ENCODE peak calls at places on chromosomes 12 and 14, in ten cellular contexts. T is memory B cell; A is Ammon's horn; U is caudate nucleus; V is EL; N is HL-60; Z is stimulated activated CD8-positive, alpha-beta memory T cell treated with anti-CD3 and anti-CD28 coated beads, Interleukin-15, amount 100 ng/mL, for 1 hour; E is frontal cortex; R is Caco-2; P is non-pigmented ciliary epithelial cell. J is an unnamed sample.

GRCh38 chr12:95182868-95183415 is 34.3 kb downstream of the FGD6 start:
- DNase-seq in E (no peak), P (peak), U (no peak), T (no peak), R (no peak), Z (no peak), A (no peak), N (no peak), V (peak), J (no peak)

GRCh38 chr14:62501021-62501750 is 544.1 kb downstream of the KCNH5 start:
- DNase-seq in R (no peak), T (no peak), N (no peak), V (no peak), Z (no peak), P (no peak), A (no peak), E (no peak), U (no peak), J (no peak)

GRCh38 chr14:91144425-91145145 is 30.7 kb downstream of the DGLUCY start:
- DNase-seq in N (no peak), P (no peak), U (no peak), A (no peak), T (no peak), E (no peak), V (peak), R (no peak), Z (no peak), J (no peak)

GRCh38 chr14:99430491-99430890 is 50.2 kb downstream of the SETD3 start:
- DNase-seq in N (no peak), E (no peak), T (peak), P (no peak), U (no peak), A (no peak), V (no peak), Z (no peak), R (no peak), J (no peak)

GRCh38 chr14:82075566-82075965 is 541.9 kb upstream of the SEL1L start:
- DNase-seq in P (no peak), T (no peak), A (peak), U (no peak), N (peak), Z (no peak), R (peak), E (no peak), V (no peak), J (no peak)

GRCh38 chr14:102316048-102316745 is 3.3 kb upstream of the ZNF839 start:
- DNase-seq in T (no peak), E (no peak), U (no peak), R (no peak), P (no peak), A (no peak), V (peak), N (peak), Z (no peak), J (peak)

GRCh38 chr14:88421286-88421685 is 35.8 kb downstream of the SPATA7 start:
- DNase-seq in V (peak), A (no peak), P (no peak), Z (no peak), U (no peak), N (no peak), E (no peak), R (no peak), T (no peak), J (no peak)

GRCh38 chr12:45478931-45479330 is 250.6 kb upstream of the ARID2 start:
- DNase-seq in U (no peak), R (no peak), N (no peak), A (no peak), E (no peak), Z (no peak), P (no peak), V (no peak), T (no peak), J (no peak)

GRCh38 chr12:132239796-132240668 is 89.4 kb downstream of the GALNT9 start:
- DNase-seq in R (no peak), T (no peak), A (no peak), V (no peak), N (no peak), E (no peak), U (no peak), P (no peak), Z (no peak), J (no peak)

GRCh38 chr12:124517260-124518050 is 50.0 kb downstream of the NCOR2 start:
- DNase-seq in T (no peak), R (no peak), U (no peak), V (peak), A (peak), P (no peak), E (peak), N (no peak), Z (no peak), J (peak)

GRCh38 chr14:58298880-58299664 is 717 bp downstream of the ARID4A start:
- DNase-seq in N (peak), Z (no peak), U (no peak), V (peak), T (peak), P (no peak), E (peak), R (no peak), A (peak), J (peak)

GRCh38 chr12:103495158-103495782 is 498 bp downstream of the C12orf42 start:
- DNase-seq in Z (peak), E (peak), V (no peak), U (no peak), T (peak), R (no peak), A (peak), N (no peak), P (no peak), J (peak)

GRCh38 chr14:49972199-49972671 is 79.4 kb downstream of the ARF6 start:
- DNase-seq in E (no peak), T (no peak), U (no peak), V (peak), R (no peak), Z (no peak), A (peak), N (no peak), P (no peak), J (peak)

GRCh38 chr14:67490201-67490600 is 1.7 kb upstream of the TMEM229B start:
- DNase-seq in A (no peak), E (no peak), Z (no peak), T (no peak), N (no peak), P (no peak), V (no peak), U (no peak), R (no peak), J (no peak)

GRCh38 chr14:76985540-76986260 is 42.8 kb downstream of the IRF2BPL start:
- DNase-seq in T (no peak), Z (no peak), R (no peak), V (peak), E (no peak), U (no peak), N (no peak), P (no peak), A (no peak), J (no peak)

GRCh38 chr12:88207921-88208640 is 66.0 kb downstream of the TMTC3 start:
- DNase-seq in U (no peak), T (no peak), N (peak), A (no peak), Z (no peak), E (no peak), R (no peak), V (peak), P (no peak), J (no peak)

GRCh38 chr14:51846631-51847488 is 13.6 kb upstream of the GNG2 start:
- DNase-seq in E (peak), P (no peak), U (no peak), A (peak), T (peak), Z (peak), R (no peak), N (peak), V (peak), J (peak)

GRCh38 chr12:110340706-110341105 is 59.7 kb downstream of the ATP2A2 start:
- DNase-seq in E (no peak), T (no peak), N (no peak), A (no peak), V (no peak), U (no peak), P (no peak), Z (no peak), R (no peak), J (no peak)

GRCh38 chr12:43112101-43112661 is 439.8 kb downstream of the ADAMTS20 start:
- DNase-seq in R (no peak), P (no peak), V (no peak), Z (no peak), U (no peak), E (no peak), T (no peak), N (no peak), A (no peak), J (no peak)

GRCh38 chr12:6943719-6944380 is at the start of the genes C12orf57 and RNU7-1:
- DNase-seq in R (peak), Z (peak), A (peak), P (no peak), E (peak), N (peak), T (peak), V (peak), U (no peak), J (peak)

GRCh38 chr12:25497021-25497420 is 56.1 kb downstream of the LMNTD1 start:
- DNase-seq in V (no peak), Z (no peak), U (no peak), P (no peak), R (no peak), N (no peak), E (no peak), A (peak), T (no peak), J (no peak)

GRCh38 chr12:109717390-109718357 is 4.0 kb downstream of the FAM222A start:
- DNase-seq in R (no peak), V (no peak), E (no peak), N (no peak), T (no peak), U (no peak), A (no peak), Z (no peak), P (no peak), J (no peak)

GRCh38 chr12:57775563-57776246 is 3.3 kb downstream of the EEF1AKMT3 start:
- DNase-seq in R (no peak), V (no peak), A (no peak), P (no peak), Z (no peak), T (no peak), E (no peak), N (peak), U (no peak), J (no peak)

J was measured in mucosa of descending colon.